ENCODE peak calls at places on chromosomes 2 and 18, in five cellular contexts. U is H1, F is sigmoid colon, X is testis, O is A549. J is an unnamed sample.

GRCh38 chr18:2391470-2391869 is 179.8 kb downstream of the METTL4 start:
- DNase-seq in U (no peak), X (no peak), O (no peak), F (no peak), J (no peak)

GRCh38 chr18:31983976-31984375 is 34.6 kb upstream of the RNF125 start:
- DNase-seq in O (no peak), U (no peak), X (no peak), F (no peak), J (no peak)

GRCh38 chr2:142082363-142082762 is 48.5 kb downstream of the LRP1B start:
- DNase-seq in U (no peak), X (no peak), O (no peak), F (no peak), J (no peak)

GRCh38 chr2:205748660-205749059 is 66.4 kb downstream of the NRP2 start:
- DNase-seq in U (no peak), X (no peak), F (no peak), O (peak), J (no peak)

GRCh38 chr2:205158404-205158803 is 523.9 kb upstream of the NRP2 start:
- DNase-seq in X (no peak), U (no peak), F (no peak), O (no peak), J (no peak)

GRCh38 chr2:55610954-55611743 is 6.3 kb downstream of the PPP4R3B start:
- DNase-seq in F (no peak), O (no peak), U (no peak), X (no peak), J (no peak)

GRCh38 chr2:128263902-128264331 is 54.8 kb downstream of the HS6ST1 start:
- DNase-seq in X (peak), F (no peak), O (no peak), U (peak), J (no peak)

GRCh38 chr18:48201952-48202898 is 207.0 kb downstream of the ZBTB7C start:
- DNase-seq in X (no peak), F (no peak), U (no peak), O (no peak), J (no peak)

GRCh38 chr18:9348079-9348671 is 13.6 kb downstream of the TWSG1 start:
- DNase-seq in F (no peak), X (no peak), U (no peak), O (no peak), J (no peak)

GRCh38 chr2:197145471-197146056 is 165.0 kb downstream of the ANKRD44 start:
- DNase-seq in X (no peak), U (no peak), F (no peak), O (no peak), J (no peak)

GRCh38 chr2:200786826-200787225 is 24.9 kb upstream of the BZW1 start:
- DNase-seq in F (no peak), U (no peak), X (no peak), O (no peak), J (no peak)

GRCh38 chr2:149329470-149330126 is 789 bp upstream of the LYPD6 start:
- DNase-seq in X (peak), U (peak), O (peak), F (peak), J (no peak)

GRCh38 chr2:211132586-211132985 is 576.2 kb downstream of the CPS1 start:
- DNase-seq in F (no peak), U (no peak), O (no peak), X (no peak), J (no peak)

GRCh38 chr2:7034313-7034712 is 117.1 kb downstream of the RNF144A start:
- DNase-seq in F (peak), U (no peak), O (no peak), X (no peak), J (peak)

GRCh38 chr2:218016810-218017209 is 14.0 kb upstream of the TNS1 start:
- DNase-seq in X (no peak), F (no peak), O (no peak), U (no peak), J (no peak)

GRCh38 chr2:154974041-154974440 is 275.5 kb downstream of the KCNJ3 start:
- DNase-seq in O (no peak), X (no peak), U (no peak), F (no peak), J (no peak)

GRCh38 chr18:11989174-11989573 is 7.9 kb downstream of the IMPA2 start:
- DNase-seq in X (no peak), U (no peak), F (peak), O (no peak), J (no peak)

GRCh38 chr18:53603281-53603680 is 621.2 kb downstream of the MBD2 start:
- DNase-seq in F (no peak), O (no peak), U (no peak), X (no peak), J (no peak)

GRCh38 chr2:134446431-134447091 is 192.7 kb downstream of the MGAT5 start:
- DNase-seq in F (no peak), O (no peak), X (no peak), U (no peak), J (no peak)

GRCh38 chr18:26656944-26657536 is 108.7 kb upstream of the KCTD1 start:
- DNase-seq in U (peak), O (peak), F (peak), X (peak), J (peak)

GRCh38 chr2:106977707-106978106 is 91.7 kb upstream of the ST6GAL2 start:
- DNase-seq in O (no peak), X (no peak), U (no peak), F (no peak), J (no peak)

GRCh38 chr2:65818873-65819451 is 386.6 kb upstream of the SPRED2 start:
- DNase-seq in O (no peak), U (no peak), X (no peak), F (no peak), J (no peak)
- TF ChIP-seq POLR2A in O (no peak), U (no peak), X (no peak), F (no peak), J (no peak)

GRCh38 chr2:166230024-166230723 is 102.4 kb upstream of the SCN1A start:
- DNase-seq in X (no peak), F (no peak), O (no peak), U (no peak), J (no peak)

GRCh38 chr2:166229678-166230023 is 101.8 kb upstream of the SCN1A start:
- DNase-seq in F (no peak), X (no peak), O (no peak), U (no peak), J (no peak)

GRCh38 chr2:166223298-166223697 is 95.5 kb upstream of the SCN1A start:
- DNase-seq in O (no peak), F (no peak), U (no peak), X (no peak), J (no peak)

DNA sequence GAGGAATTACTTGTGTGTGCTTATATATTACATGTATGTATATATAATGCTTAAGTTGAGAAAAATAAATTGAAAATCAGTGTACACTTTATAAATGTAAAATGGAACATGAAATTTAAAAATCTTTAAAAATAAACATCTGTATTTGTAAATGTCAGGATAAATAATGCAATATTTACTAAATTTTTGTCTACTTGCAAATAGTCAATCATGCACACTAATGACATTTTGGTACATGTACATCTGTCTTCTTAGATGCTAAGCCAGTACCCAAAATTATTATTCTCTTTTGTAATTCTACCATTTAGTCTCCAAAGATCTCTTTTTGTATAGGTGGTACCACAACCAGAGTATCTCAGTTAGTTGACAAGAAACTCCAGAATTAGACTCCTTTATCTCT is 96.4 kb upstream of the SCN1A start:
- DNase-seq in F (no peak), U (no peak), O (no peak), X (no peak), J (no peak)
- TF ChIP-seq CTCF in F (no peak), U (no peak), O (no peak), X (no peak), J (no peak)

DNA sequence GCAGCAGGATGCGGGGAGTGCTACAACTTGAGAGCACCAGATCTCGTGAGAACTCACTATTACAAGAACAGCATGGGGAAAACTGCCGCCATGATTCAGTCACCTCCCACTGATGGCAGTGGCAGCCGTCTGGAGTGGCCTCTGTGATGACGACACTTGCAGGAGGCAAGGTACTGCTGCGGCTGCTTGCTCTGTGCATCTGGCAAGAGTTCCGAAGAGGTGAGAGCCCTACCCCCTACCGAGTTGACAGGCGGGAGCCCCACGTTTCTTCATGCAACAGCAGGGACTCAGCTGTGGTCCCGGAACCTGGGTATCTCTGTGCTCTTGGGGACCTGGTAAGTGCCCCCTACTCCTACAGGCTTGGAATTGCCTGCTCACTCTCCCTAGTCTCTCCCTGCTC is 1672.7 kb upstream of the TMEFF2 start:
- DNase-seq in F (no peak), O (no peak), U (no peak), X (no peak), J (no peak)
- H3K27ac ChIP-seq in F (no peak), O (no peak), U (no peak), X (no peak), J (no peak)

GRCh38 chr2:69828913-69829242 is 582 bp upstream of the GMCL1 start:
- DNase-seq in U (no peak), O (no peak), F (no peak), X (no peak), J (no peak)

GRCh38 chr2:69831354-69831905 is 2.0 kb downstream of the GMCL1 start:
- DNase-seq in X (no peak), U (no peak), O (no peak), F (no peak), J (no peak)

GRCh38 chr2:69830045-69830905 is 815 bp downstream of the GMCL1 start:
- DNase-seq in O (peak), F (no peak), U (peak), X (peak), J (no peak)

GRCh38 chr2:69827796-69828540 is 1.5 kb upstream of the GMCL1 start:
- DNase-seq in U (no peak), F (no peak), X (no peak), O (no peak), J (no peak)

DNA sequence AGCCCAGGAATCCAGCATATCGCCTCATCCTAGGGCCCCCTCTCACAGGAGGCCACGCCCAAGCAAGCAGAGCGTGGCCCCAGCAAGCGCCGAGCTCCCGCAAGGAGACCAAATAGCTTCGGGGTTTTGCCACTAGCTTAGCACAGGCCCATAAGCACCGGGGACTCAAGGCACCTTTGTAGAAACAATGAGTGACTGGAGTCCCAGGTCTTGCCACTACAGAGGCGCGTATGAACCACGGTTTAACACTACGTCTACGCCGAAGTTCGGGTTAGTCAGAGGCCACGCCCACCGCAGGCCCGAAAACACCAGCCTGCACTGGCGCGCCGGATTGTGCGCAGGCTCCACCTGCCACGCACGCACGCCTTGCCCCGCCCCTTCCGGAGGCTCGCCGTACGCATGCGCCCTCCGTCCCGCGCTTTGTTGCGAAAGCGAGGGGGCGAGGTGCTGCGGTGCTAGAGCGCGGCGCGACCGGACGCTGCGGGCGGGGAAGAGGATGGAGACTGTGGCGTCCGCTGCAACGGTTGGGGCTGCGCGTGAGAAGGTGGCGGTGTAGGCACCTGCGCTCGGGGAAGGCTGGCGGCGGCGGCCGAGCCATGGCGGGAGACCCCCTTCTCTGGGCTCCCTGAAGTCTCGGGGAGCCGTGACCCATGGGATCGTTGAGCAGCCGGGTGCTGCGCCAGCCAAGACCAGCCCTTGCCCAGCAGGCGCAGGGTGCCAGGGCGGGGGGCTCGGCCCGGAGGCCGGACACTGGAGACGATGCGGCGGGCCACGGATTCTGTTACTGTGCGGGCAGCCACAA is at the start of gene GMCL1:
- DNase-seq in U (peak), O (peak), F (peak), X (peak), J (peak)
- TF ChIP-seq POLR2A in U (peak), O (peak), F (peak), X (peak), J (peak)

DNA sequence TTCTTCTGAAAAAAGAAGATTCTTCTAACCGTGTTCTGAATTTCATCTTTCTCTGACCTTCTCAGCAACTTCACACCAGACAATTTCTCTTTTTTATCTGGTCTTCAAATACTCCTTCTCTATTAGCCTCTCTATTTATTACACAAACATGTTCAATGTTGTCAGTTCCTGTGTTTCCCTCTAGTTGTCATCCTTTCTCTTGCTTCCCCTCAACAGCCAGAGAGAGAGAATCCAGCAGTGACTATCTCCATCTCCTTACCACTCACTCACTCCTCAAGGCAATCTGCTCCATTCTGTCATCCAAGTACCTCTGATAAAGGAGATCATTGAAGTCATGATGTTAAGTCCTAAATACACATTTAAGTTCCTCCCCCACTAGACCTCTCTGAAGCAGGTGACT is 491.9 kb upstream of the CHAC2 start:
- DNase-seq in F (no peak), U (no peak), X (no peak), O (no peak), J (no peak)
- TF ChIP-seq CTCF in F (no peak), U (no peak), X (no peak), O (no peak), J (no peak)

GRCh38 chr2:121832372-121832771 is 76.9 kb downstream of the TSN start:
- DNase-seq in U (no peak), X (no peak), O (no peak), F (no peak), J (no peak)
- H3K27ac ChIP-seq in U (no peak), X (no peak), O (no peak), F (no peak), J (no peak)

GRCh38 chr2:207532676-207533075 is 2.9 kb downstream of the CREB1 start:
- DNase-seq in F (no peak), X (no peak), O (no peak), U (no peak), J (no peak)
- TF ChIP-seq POLR2A in F (no peak), X (no peak), O (no peak), U (no peak), J (no peak)

DNA sequence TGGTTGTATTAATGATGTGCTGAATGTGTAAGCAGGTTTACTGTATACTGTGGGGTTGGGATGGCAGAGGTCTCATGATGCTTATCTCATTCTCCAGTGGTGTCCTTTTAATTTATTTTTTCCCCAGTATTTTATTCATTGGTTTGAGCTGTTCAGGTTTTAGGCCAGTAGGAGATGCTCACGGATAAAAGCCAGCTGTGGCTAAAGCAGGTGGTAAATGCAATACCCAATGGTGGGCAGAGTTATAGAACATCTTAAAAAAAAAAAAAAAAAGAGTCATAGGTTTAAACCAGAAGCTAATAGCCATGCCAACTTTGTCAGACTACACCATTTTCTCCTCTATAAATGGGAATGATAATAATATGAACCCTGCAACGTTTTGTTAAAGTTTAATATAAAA is 57.8 kb upstream of the NEUROD1 start:
- DNase-seq in O (no peak), U (no peak), F (no peak), X (no peak), J (no peak)
- TF ChIP-seq CTCF in O (peak), U (no peak), F (no peak), X (no peak), J (no peak)